ENCODE peak calls at places on chromosome 17, in four cellular contexts. One of them, this sample, is unnamed.

GRCh38 chr17:75774988-75775668 is 9.5 kb upstream of the UNK start:
- DNase-seq in stimulated activated CD8-positive, alpha-beta memory T cell treated with anti-CD3 and anti-CD28 coated beads, Interleukin-7, amount 100 ng/mL, for 1 hour: no peak
- DNase-seq in RPMI7951: peak; percentile 28
- DNase-seq in activated CD4-positive, alpha-beta T cell treated with anti-CD3 and anti-CD28 coated beads for 48 hours: peak; percentile 23
- DNase-seq in this sample: peak; percentile 68

GRCh38 chr17:7308625-7309433 is 1.4 kb downstream of the EIF5A start:
- DNase-seq in stimulated activated CD8-positive, alpha-beta memory T cell treated with anti-CD3 and anti-CD28 coated beads, Interleukin-7, amount 100 ng/mL, for 1 hour: peak; percentile 65
- DNase-seq in RPMI7951: peak; percentile 81
- DNase-seq in activated CD4-positive, alpha-beta T cell treated with anti-CD3 and anti-CD28 coated beads for 48 hours: peak; percentile 85
- DNase-seq in this sample: peak; percentile 89

GRCh38 chr17:13740692-13741091 is 139.0 kb upstream of the HS3ST3A1 start:
- DNase-seq in stimulated activated CD8-positive, alpha-beta memory T cell treated with anti-CD3 and anti-CD28 coated beads, Interleukin-7, amount 100 ng/mL, for 1 hour: no peak
- DNase-seq in RPMI7951: peak; percentile 45
- DNase-seq in activated CD4-positive, alpha-beta T cell treated with anti-CD3 and anti-CD28 coated beads for 48 hours: no peak
- DNase-seq in this sample: no peak

GRCh38 chr17:40014375-40014980 is 762 bp upstream of the CSF3 start:
- DNase-seq in stimulated activated CD8-positive, alpha-beta memory T cell treated with anti-CD3 and anti-CD28 coated beads, Interleukin-7, amount 100 ng/mL, for 1 hour: no peak
- DNase-seq in RPMI7951: no peak
- DNase-seq in activated CD4-positive, alpha-beta T cell treated with anti-CD3 and anti-CD28 coated beads for 48 hours: no peak
- DNase-seq in this sample: peak; percentile 78

GRCh38 chr17:78934681-78935418 is 9.7 kb upstream of the TIMP2 start:
- DNase-seq in stimulated activated CD8-positive, alpha-beta memory T cell treated with anti-CD3 and anti-CD28 coated beads, Interleukin-7, amount 100 ng/mL, for 1 hour: no peak
- DNase-seq in RPMI7951: peak; percentile 53
- DNase-seq in activated CD4-positive, alpha-beta T cell treated with anti-CD3 and anti-CD28 coated beads for 48 hours: no peak
- DNase-seq in this sample: peak; percentile 75

GRCh38 chr17:53818271-53818670 is 4.5 kb upstream of the KIF2B start:
- DNase-seq in stimulated activated CD8-positive, alpha-beta memory T cell treated with anti-CD3 and anti-CD28 coated beads, Interleukin-7, amount 100 ng/mL, for 1 hour: no peak
- DNase-seq in RPMI7951: no peak
- DNase-seq in activated CD4-positive, alpha-beta T cell treated with anti-CD3 and anti-CD28 coated beads for 48 hours: no peak
- DNase-seq in this sample: no peak

GRCh38 chr17:75542728-75543336 is 17.3 kb downstream of the LLGL2 start:
- DNase-seq in stimulated activated CD8-positive, alpha-beta memory T cell treated with anti-CD3 and anti-CD28 coated beads, Interleukin-7, amount 100 ng/mL, for 1 hour: no peak
- DNase-seq in RPMI7951: no peak
- DNase-seq in activated CD4-positive, alpha-beta T cell treated with anti-CD3 and anti-CD28 coated beads for 48 hours: no peak
- DNase-seq in this sample: no peak

GRCh38 chr17:75854111-75854748 is 905 bp downstream of the WBP2 start:
- DNase-seq in stimulated activated CD8-positive, alpha-beta memory T cell treated with anti-CD3 and anti-CD28 coated beads, Interleukin-7, amount 100 ng/mL, for 1 hour: no peak
- DNase-seq in RPMI7951: peak; percentile 73
- DNase-seq in activated CD4-positive, alpha-beta T cell treated with anti-CD3 and anti-CD28 coated beads for 48 hours: no peak
- DNase-seq in this sample: peak; percentile 81

GRCh38 chr17:51640108-51640622 is 379.8 kb downstream of the UTP18 start:
- DNase-seq in stimulated activated CD8-positive, alpha-beta memory T cell treated with anti-CD3 and anti-CD28 coated beads, Interleukin-7, amount 100 ng/mL, for 1 hour: no peak
- DNase-seq in RPMI7951: peak; percentile 2
- DNase-seq in activated CD4-positive, alpha-beta T cell treated with anti-CD3 and anti-CD28 coated beads for 48 hours: peak; percentile 27
- DNase-seq in this sample: no peak

GRCh38 chr17:27244481-27245223 is 49.3 kb upstream of the WSB1 start:
- DNase-seq in stimulated activated CD8-positive, alpha-beta memory T cell treated with anti-CD3 and anti-CD28 coated beads, Interleukin-7, amount 100 ng/mL, for 1 hour: no peak
- DNase-seq in RPMI7951: peak; percentile 74
- DNase-seq in activated CD4-positive, alpha-beta T cell treated with anti-CD3 and anti-CD28 coated beads for 48 hours: no peak
- DNase-seq in this sample: peak; percentile 91

GRCh38 chr17:8872705-8873426 is 5.4 kb upstream of the PIK3R6 start:
- DNase-seq in stimulated activated CD8-positive, alpha-beta memory T cell treated with anti-CD3 and anti-CD28 coated beads, Interleukin-7, amount 100 ng/mL, for 1 hour: no peak
- DNase-seq in RPMI7951: no peak
- DNase-seq in activated CD4-positive, alpha-beta T cell treated with anti-CD3 and anti-CD28 coated beads for 48 hours: no peak
- DNase-seq in this sample: no peak

GRCh38 chr17:76969598-76970172 is 101.5 kb downstream of the MGAT5B start:
- DNase-seq in stimulated activated CD8-positive, alpha-beta memory T cell treated with anti-CD3 and anti-CD28 coated beads, Interleukin-7, amount 100 ng/mL, for 1 hour: no peak
- DNase-seq in RPMI7951: peak; percentile 33
- DNase-seq in activated CD4-positive, alpha-beta T cell treated with anti-CD3 and anti-CD28 coated beads for 48 hours: peak; percentile 17
- DNase-seq in this sample: no peak

GRCh38 chr17:45828171-45829133 is 16.2 kb upstream of the SPPL2C start:
- DNase-seq in stimulated activated CD8-positive, alpha-beta memory T cell treated with anti-CD3 and anti-CD28 coated beads, Interleukin-7, amount 100 ng/mL, for 1 hour: no peak
- DNase-seq in RPMI7951: peak; percentile 13
- DNase-seq in activated CD4-positive, alpha-beta T cell treated with anti-CD3 and anti-CD28 coated beads for 48 hours: no peak
- DNase-seq in this sample: no peak

GRCh38 chr17:37506678-37507077 is 17.0 kb downstream of the DUSP14 start:
- DNase-seq in stimulated activated CD8-positive, alpha-beta memory T cell treated with anti-CD3 and anti-CD28 coated beads, Interleukin-7, amount 100 ng/mL, for 1 hour: no peak
- DNase-seq in RPMI7951: peak; percentile 20
- DNase-seq in activated CD4-positive, alpha-beta T cell treated with anti-CD3 and anti-CD28 coated beads for 48 hours: peak; percentile 55
- DNase-seq in this sample: no peak

GRCh38 chr17:43401293-43401692 is 2.5 kb downstream of the ARL4D start:
- DNase-seq in stimulated activated CD8-positive, alpha-beta memory T cell treated with anti-CD3 and anti-CD28 coated beads, Interleukin-7, amount 100 ng/mL, for 1 hour: no peak
- DNase-seq in RPMI7951: peak; percentile 88
- DNase-seq in activated CD4-positive, alpha-beta T cell treated with anti-CD3 and anti-CD28 coated beads for 48 hours: no peak
- DNase-seq in this sample: peak; percentile 83

GRCh38 chr17:69761767-69762321 is 313.2 kb upstream of the KCNJ16 start:
- DNase-seq in stimulated activated CD8-positive, alpha-beta memory T cell treated with anti-CD3 and anti-CD28 coated beads, Interleukin-7, amount 100 ng/mL, for 1 hour: no peak
- DNase-seq in RPMI7951: peak; percentile 77
- DNase-seq in activated CD4-positive, alpha-beta T cell treated with anti-CD3 and anti-CD28 coated beads for 48 hours: no peak
- DNase-seq in this sample: no peak

GRCh38 chr17:66302761-66303626 is 581 bp downstream of the PRKCA start:
- DNase-seq in stimulated activated CD8-positive, alpha-beta memory T cell treated with anti-CD3 and anti-CD28 coated beads, Interleukin-7, amount 100 ng/mL, for 1 hour: no peak
- DNase-seq in RPMI7951: peak; percentile 70
- DNase-seq in activated CD4-positive, alpha-beta T cell treated with anti-CD3 and anti-CD28 coated beads for 48 hours: peak; percentile 59
- DNase-seq in this sample: peak; percentile 86

GRCh38 chr17:49843774-49844350 is 4.0 kb downstream of the TAC4 start:
- DNase-seq in stimulated activated CD8-positive, alpha-beta memory T cell treated with anti-CD3 and anti-CD28 coated beads, Interleukin-7, amount 100 ng/mL, for 1 hour: no peak
- DNase-seq in RPMI7951: no peak
- DNase-seq in activated CD4-positive, alpha-beta T cell treated with anti-CD3 and anti-CD28 coated beads for 48 hours: peak; percentile 39
- DNase-seq in this sample: peak; percentile 41

GRCh38 chr17:67499673-67500072 is 122.6 kb downstream of the PITPNC1 start:
- DNase-seq in stimulated activated CD8-positive, alpha-beta memory T cell treated with anti-CD3 and anti-CD28 coated beads, Interleukin-7, amount 100 ng/mL, for 1 hour: no peak
- DNase-seq in RPMI7951: no peak
- DNase-seq in activated CD4-positive, alpha-beta T cell treated with anti-CD3 and anti-CD28 coated beads for 48 hours: no peak
- DNase-seq in this sample: no peak

GRCh38 chr17:16243811-16244567 is 27.0 kb downstream of the PIGL start:
- DNase-seq in stimulated activated CD8-positive, alpha-beta memory T cell treated with anti-CD3 and anti-CD28 coated beads, Interleukin-7, amount 100 ng/mL, for 1 hour: no peak
- DNase-seq in RPMI7951: no peak
- DNase-seq in activated CD4-positive, alpha-beta T cell treated with anti-CD3 and anti-CD28 coated beads for 48 hours: peak; percentile 32
- DNase-seq in this sample: no peak

This sample was measured in sigmoid colon.